ENCODE peak calls at places on chromosomes 3 and 15, in nine cellular contexts. L is GM23248; I is stimulated activated CD8-positive, alpha-beta memory T cell treated with anti-CD3 and anti-CD28 coated beads, Interleukin-4, amount 100 ng/mL, for 24 hours; A is CD8-positive, alpha-beta memory T cell; P is brain microvascular endothelial cell; B is NCI-H2107; C is left cardiac atrium; Y is OCI-LY7; G is GM12891. H is an unnamed sample.

GRCh38 chr3:134446800-134447199 is 39.0 kb downstream of the ANAPC13 start:
- DNase-seq in L (peak), I (no peak), A (no peak), P (no peak), B (no peak), C (no peak), Y (no peak), G (no peak), H (no peak)

GRCh38 chr15:27527490-27528067 is 556.6 kb downstream of the GABRG3 start:
- DNase-seq in L (no peak), I (no peak), A (no peak), P (no peak), B (no peak), C (no peak), Y (no peak), G (no peak), H (no peak)

GRCh38 chr15:93150910-93151309 is 61.9 kb upstream of the RGMA start:
- DNase-seq in L (no peak), I (no peak), A (no peak), P (no peak), B (no peak), C (peak), Y (no peak), G (no peak), H (no peak)

GRCh38 chr3:128320551-128321340 is 145.9 kb downstream of the DNAJB8 start:
- DNase-seq in L (no peak), I (no peak), A (no peak), P (no peak), B (no peak), C (no peak), Y (no peak), G (no peak), H (no peak)

GRCh38 chr3:123737168-123737567 is 147.0 kb downstream of the MYLK start:
- DNase-seq in L (no peak), I (no peak), A (no peak), P (no peak), B (no peak), C (no peak), Y (no peak), G (no peak), H (no peak)

GRCh38 chr3:29171583-29171990 is 109.3 kb upstream of the RBMS3 start:
- DNase-seq in L (no peak), I (no peak), A (no peak), P (peak), B (no peak), C (no peak), Y (peak), G (no peak), H (peak)

GRCh38 chr15:66287461-66288055 is 5.8 kb upstream of the DIS3L start:
- DNase-seq in L (peak), I (no peak), A (no peak), P (no peak), B (no peak), C (no peak), Y (peak), G (no peak), H (peak)

GRCh38 chr3:187361835-187362234 is 6.3 kb upstream of the RTP4 start:
- DNase-seq in L (no peak), I (no peak), A (no peak), P (no peak), B (no peak), C (no peak), Y (no peak), G (no peak), H (no peak)

GRCh38 chr3:104437131-104437750 is 929.5 kb upstream of the ALCAM start:
- DNase-seq in L (peak), I (no peak), A (no peak), P (peak), B (no peak), C (no peak), Y (no peak), G (no peak), H (no peak)

GRCh38 chr15:78054518-78054917 is 23.0 kb downstream of the TBC1D2B start:
- DNase-seq in L (no peak), I (no peak), A (no peak), P (no peak), B (no peak), C (no peak), Y (no peak), G (no peak), H (no peak)

GRCh38 chr3:176631175-176631574 is 566.1 kb downstream of the TBL1XR1 start:
- DNase-seq in L (peak), I (no peak), A (no peak), P (no peak), B (no peak), C (no peak), Y (no peak), G (no peak), H (no peak)

GRCh38 chr15:75597667-75598341 is 18.7 kb upstream of the PTPN9 start:
- DNase-seq in L (peak), I (no peak), A (no peak), P (no peak), B (no peak), C (no peak), Y (peak), G (no peak), H (no peak)

GRCh38 chr3:190048831-190049541 is 71.7 kb downstream of the P3H2 start:
- DNase-seq in L (peak), I (no peak), A (no peak), P (peak), B (no peak), C (no peak), Y (no peak), G (no peak), H (no peak)

GRCh38 chr3:41574900-41575299 is 375.6 kb downstream of the CTNNB1 start:
- DNase-seq in L (no peak), I (no peak), A (no peak), P (no peak), B (no peak), C (no peak), Y (no peak), G (no peak), H (no peak)

GRCh38 chr3:155629006-155629405 is 115.9 kb downstream of the PLCH1 start:
- DNase-seq in L (peak), I (no peak), A (no peak), P (no peak), B (no peak), C (no peak), Y (no peak), G (no peak), H (no peak)

GRCh38 chr15:50145451-50145872 is 26.4 kb upstream of the ATP8B4 start:
- DNase-seq in L (peak), I (no peak), A (no peak), P (peak), B (peak), C (no peak), Y (peak), G (no peak), H (peak)

GRCh38 chr3:68666409-68667193 is 265.7 kb downstream of the TAFA4 start:
- DNase-seq in L (no peak), I (no peak), A (no peak), P (no peak), B (no peak), C (no peak), Y (no peak), G (no peak), H (no peak)

GRCh38 chr15:99707481-99708270 is 25.6 kb downstream of the LYSMD4 start:
- DNase-seq in L (peak), I (no peak), A (no peak), P (no peak), B (no peak), C (no peak), Y (no peak), G (no peak), H (peak)

GRCh38 chr3:124859025-124859424 is 28.1 kb downstream of the ITGB5 start:
- DNase-seq in L (peak), I (no peak), A (no peak), P (peak), B (no peak), C (peak), Y (no peak), G (no peak), H (no peak)

GRCh38 chr3:18946524-18946923 is 201.8 kb upstream of the KCNH8 start:
- DNase-seq in L (no peak), I (no peak), A (no peak), P (no peak), B (no peak), C (no peak), Y (peak), G (no peak), H (no peak)

GRCh38 chr3:183300996-183301562 is 48.0 kb downstream of the B3GNT5 start:
- DNase-seq in L (peak), I (no peak), A (no peak), P (peak), B (no peak), C (no peak), Y (no peak), G (no peak), H (no peak)

GRCh38 chr15:85008474-85009260 is 27.0 kb downstream of the PDE8A start:
- DNase-seq in L (no peak), I (no peak), A (no peak), P (no peak), B (no peak), C (no peak), Y (peak), G (no peak), H (no peak)